ENCODE peak calls at places on chromosomes 11 and 22, in eight cellular contexts. X, U, I, M, Y, E, H and R are unnamed samples.

GRCh38 chr22:44351685-44352377 is 39.1 kb upstream of the SHISAL1 start:
- DNase-seq in X (no peak), U (no peak), I (no peak), M (peak; percentile 48), Y (peak; percentile 88), E (no peak), H (no peak), R (no peak)

GRCh38 chr11:1208361-1209261 is 14.3 kb upstream of the MUC5B start:
- DNase-seq in X (no peak), U (peak; percentile 13), I (no peak), M (no peak), Y (no peak), E (no peak), H (no peak), R (no peak)

GRCh38 chr11:131671764-131672163 is 301.3 kb downstream of the NTM start:
- DNase-seq in X (no peak), U (no peak), I (no peak), M (peak; percentile 64), Y (no peak), E (no peak), H (no peak), R (no peak)

GRCh38 chr11:64250875-64251721 is at the start of gene PLCB3:
- DNase-seq in X (no peak), U (peak; percentile 65), I (no peak), M (peak; percentile 83), Y (peak; percentile 56), E (peak; percentile 80), H (peak; percentile 63), R (no peak)

GRCh38 chr11:73137262-73137941 is 4.7 kb downstream of the FCHSD2 start:
- DNase-seq in X (no peak), U (no peak), I (no peak), M (no peak), Y (no peak), E (no peak), H (no peak), R (no peak)

GRCh38 chr22:49991907-49992533 is 20.5 kb downstream of the IL17REL start:
- DNase-seq in X (no peak), U (no peak), I (no peak), M (no peak), Y (no peak), E (no peak), H (no peak), R (no peak)

GRCh38 chr11:831132-831864 is 1.5 kb upstream of the CD151 start:
- DNase-seq in X (no peak), U (no peak), I (no peak), M (peak; percentile 49), Y (no peak), E (no peak), H (peak; percentile 46), R (no peak)

GRCh38 chr11:79050784-79051183 is 390.0 kb downstream of the TENM4 start:
- DNase-seq in X (no peak), U (no peak), I (no peak), M (no peak), Y (no peak), E (no peak), H (no peak), R (no peak)

GRCh38 chr22:20674998-20675397 is 98.9 kb upstream of the SERPIND1 start:
- DNase-seq in X (no peak), U (no peak), I (no peak), M (no peak), Y (no peak), E (no peak), H (no peak), R (no peak)

GRCh38 chr11:1545432-1545831 is 26.6 kb downstream of the DUSP8 start:
- DNase-seq in X (no peak), U (no peak), I (no peak), M (no peak), Y (no peak), E (no peak), H (no peak), R (no peak)

GRCh38 chr11:34458566-34458965 is 19.8 kb downstream of the CAT start:
- DNase-seq in X (no peak), U (no peak), I (no peak), M (no peak), Y (no peak), E (no peak), H (no peak), R (no peak)

GRCh38 chr11:8082391-8083087 is 1.5 kb downstream of the TUB start:
- DNase-seq in X (no peak), U (no peak), I (no peak), M (peak; percentile 83), Y (no peak), E (no peak), H (peak; percentile 13), R (no peak)

GRCh38 chr11:119676461-119677020 is 52.5 kb downstream of the NECTIN1 start:
- DNase-seq in X (no peak), U (no peak), I (no peak), M (no peak), Y (peak; percentile 51), E (no peak), H (no peak), R (no peak)

GRCh38 chr22:50276143-50276542 is 6.0 kb upstream of the MAPK11 start:
- DNase-seq in X (peak; percentile 18), U (no peak), I (no peak), M (no peak), Y (peak; percentile 61), E (no peak), H (no peak), R (no peak)

GRCh38 chr11:13009921-13010736 is 1.0 kb downstream of the RASSF10 start:
- DNase-seq in X (no peak), U (no peak), I (no peak), M (peak; percentile 83), Y (peak; percentile 66), E (peak; percentile 37), H (peak; percentile 46), R (no peak)

GRCh38 chr22:32676196-32676595 is 125.3 kb upstream of the TIMP3 start:
- DNase-seq in X (no peak), U (no peak), I (no peak), M (no peak), Y (no peak), E (no peak), H (no peak), R (no peak)